ENCODE peak calls at places on chromosomes 5 and 9, in five cellular contexts. O is adrenal gland, C is K562, U is endothelial cell of umbilical vein, P is uterus. H is an unnamed sample.
A peak's percentile ranks its signal among the peaks of the same experiment; 100 is the strongest.

GRCh38 chr9:16664211-16664610 is 206.3 kb downstream of the BNC2 start:
- DNase-seq in O (no peak), C (no peak), U (no peak), P (no peak), H (no peak)

GRCh38 chr5:175444060-175444904 is at the start of gene DRD1:
- DNase-seq in O (peak; percentile 35), C (peak; percentile 61), U (peak; percentile 20), P (no peak), H (peak; percentile 55)

GRCh38 chr9:27154923-27155322 is 45.9 kb downstream of the TEK start:
- DNase-seq in O (no peak), C (no peak), U (peak; percentile 96), P (no peak), H (peak; percentile 49)

GRCh38 chr5:110366716-110367115 is 359.8 kb downstream of the TMEM232 start:
- DNase-seq in O (no peak), C (no peak), U (no peak), P (no peak), H (no peak)

GRCh38 chr5:75340714-75341478 is 3.9 kb downstream of the HMGCR start:
- DNase-seq in O (no peak), C (no peak), U (no peak), P (no peak), H (no peak)

GRCh38 chr9:93180938-93181337 is 3.0 kb upstream of the WNK2 start:
- DNase-seq in O (no peak), C (no peak), U (no peak), P (no peak), H (no peak)

GRCh38 chr9:98547606-98548005 is 161.1 kb downstream of the GABBR2 start:
- DNase-seq in O (no peak), C (no peak), U (no peak), P (no peak), H (no peak)

GRCh38 chr5:127029513-127030258 is 672 bp downstream of the MARCHF3 start:
- DNase-seq in O (peak; percentile 81), C (peak; percentile 49), U (peak; percentile 85), P (peak; percentile 49), H (no peak)

GRCh38 chr9:114385412-114386181 is 2.2 kb downstream of the AKNA start:
- DNase-seq in O (peak; percentile 78), C (no peak), U (peak; percentile 66), P (peak; percentile 83), H (peak; percentile 82)
- TF ChIP-seq POLR2A in O (peak; percentile 36), C (no peak), U (no peak), P (peak; percentile 56), H (no peak)

DNA sequence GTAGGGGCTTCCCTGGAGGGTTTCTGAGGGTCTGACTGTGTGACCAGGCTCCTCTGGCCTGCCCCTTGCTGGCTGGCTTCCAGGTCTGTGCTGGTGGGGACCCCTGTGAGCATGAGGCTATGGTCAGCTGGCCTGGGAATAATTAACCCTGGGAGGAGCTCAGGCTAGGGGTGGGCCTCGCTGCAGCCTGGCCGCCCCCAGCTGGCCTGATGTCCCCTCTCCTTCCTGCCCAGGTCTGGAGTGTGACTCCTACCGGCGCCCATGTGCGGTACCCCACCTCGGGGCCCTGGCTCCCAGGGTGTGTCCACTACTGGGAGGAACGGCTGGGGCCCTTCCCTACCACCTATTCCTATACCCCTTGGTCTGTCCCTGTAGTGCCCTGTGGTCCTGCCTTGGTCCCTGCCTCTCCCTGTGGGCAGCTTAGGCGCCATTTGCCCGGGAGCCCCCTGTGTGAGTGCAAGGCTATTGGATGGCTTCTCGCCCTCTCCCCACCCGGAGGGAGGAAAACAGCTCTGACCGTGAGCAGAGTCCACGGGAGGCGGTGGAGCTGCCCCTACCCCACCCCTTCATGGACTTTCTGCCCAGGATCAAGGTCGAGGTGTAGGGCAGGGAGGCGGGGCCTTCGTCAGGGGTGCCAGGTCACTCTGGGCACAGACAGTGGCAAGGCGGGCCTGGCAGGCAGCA is 9.4 kb downstream of the RXRA start:
- DNase-seq in O (peak; percentile 59), C (no peak), U (no peak), P (no peak), H (no peak)
- TF ChIP-seq POLR2A in O (no peak), C (no peak), U (no peak), P (no peak), H (no peak)

DNA sequence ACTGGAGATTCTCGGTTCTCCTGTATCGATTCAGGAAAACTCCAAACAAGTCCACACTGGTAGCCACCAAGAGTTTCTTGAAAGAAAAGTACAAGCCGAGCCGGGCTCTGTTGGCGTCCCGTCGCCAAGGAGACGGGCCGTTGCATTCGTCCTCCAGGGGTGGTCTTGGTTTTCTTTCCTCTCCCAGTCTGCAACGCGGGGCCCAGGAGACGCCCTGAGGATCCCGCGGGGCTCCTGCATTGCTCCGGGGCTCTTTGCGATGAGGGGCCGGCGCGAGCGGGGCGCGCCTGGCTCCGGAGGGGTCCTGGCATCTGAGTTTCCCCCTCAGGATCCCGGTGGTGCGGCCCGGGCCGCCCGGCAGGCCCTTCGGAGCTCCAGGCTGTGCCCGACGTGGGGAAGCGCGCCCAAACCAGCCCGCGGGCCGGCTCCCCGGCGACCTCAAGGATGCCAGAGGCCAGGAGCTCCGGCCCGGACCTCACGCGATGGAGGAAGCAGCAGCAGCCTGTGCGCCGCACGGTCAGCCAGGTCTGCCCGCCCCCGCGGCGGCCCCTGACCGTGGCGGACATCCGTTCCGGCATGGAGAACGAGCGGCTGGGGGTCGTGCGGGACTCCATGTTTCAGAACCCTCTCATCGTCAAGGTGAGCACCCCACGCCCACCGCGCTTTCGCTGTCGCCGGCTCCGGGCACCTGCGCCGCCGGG is at the start of gene CFAP77:
- DNase-seq in O (peak; percentile 28), C (peak; percentile 44), U (peak; percentile 52), P (no peak), H (peak; percentile 88)
- TF ChIP-seq POLR2A in O (no peak), C (no peak), U (no peak), P (no peak), H (no peak)

DNA sequence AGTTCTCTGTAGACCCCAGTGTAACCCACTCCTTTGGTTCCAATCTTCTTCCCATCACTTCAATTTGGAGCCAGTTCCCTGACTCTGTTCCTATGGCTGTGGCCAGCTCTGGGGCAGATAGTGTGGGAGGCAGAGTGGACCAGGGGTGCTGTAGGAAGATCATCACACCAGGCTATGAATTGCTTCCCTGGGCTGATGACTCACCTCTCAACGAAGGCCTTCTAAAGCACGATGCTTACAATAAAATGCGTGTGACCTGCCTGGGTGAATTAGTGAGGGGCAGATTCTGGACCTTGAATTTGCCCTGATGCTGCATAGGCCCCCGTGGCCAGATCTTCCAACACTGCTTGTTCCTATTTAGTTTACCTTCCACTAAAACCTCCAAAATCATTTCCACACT is 289.7 kb downstream of the FBXL7 start:
- DNase-seq in O (peak; percentile 24), C (no peak), U (no peak), P (peak; percentile 22), H (peak; percentile 27)
- TF ChIP-seq POLR2A in O (no peak), C (no peak), U (no peak), P (no peak), H (no peak)

DNA sequence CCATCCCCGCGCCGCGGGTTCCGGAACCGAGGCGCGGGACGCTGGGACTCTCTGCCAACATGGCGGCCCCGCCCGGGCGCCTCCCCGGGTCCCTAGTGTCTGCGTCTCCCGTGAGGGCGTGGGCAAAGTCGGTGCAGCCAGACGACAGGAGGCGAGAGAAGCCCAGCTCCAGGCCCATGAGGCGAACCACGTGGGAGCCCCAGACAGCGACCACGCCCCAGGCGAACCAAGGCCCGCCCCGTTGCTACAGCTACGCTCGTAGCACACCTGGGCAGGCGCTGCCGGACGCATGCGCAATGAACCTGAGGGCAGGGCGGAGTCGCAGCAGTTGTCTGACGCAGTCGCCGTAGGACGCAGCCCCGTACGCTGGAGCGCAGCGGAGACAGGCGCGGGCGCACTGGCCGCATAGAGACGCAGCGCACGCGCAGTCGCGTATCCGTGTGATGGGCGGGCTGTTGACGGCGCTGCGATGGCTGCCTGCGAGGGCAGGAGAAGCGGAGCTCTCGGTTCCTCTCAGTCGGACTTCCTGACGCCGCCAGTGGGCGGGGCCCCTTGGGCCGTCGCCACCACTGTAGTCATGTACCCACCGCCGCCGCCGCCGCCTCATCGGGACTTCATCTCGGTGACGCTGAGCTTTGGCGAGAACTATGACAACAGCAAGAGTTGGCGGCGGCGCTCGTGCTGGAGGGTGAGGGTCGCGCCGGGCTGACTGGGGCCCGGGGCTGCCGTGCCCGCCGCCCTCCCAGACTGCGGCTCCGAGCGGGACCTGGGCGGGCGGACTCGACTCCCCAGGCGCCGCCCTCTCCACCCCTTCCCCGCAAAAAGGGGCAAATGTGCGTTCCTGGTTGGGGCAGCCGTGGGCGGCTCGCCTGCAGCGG is at the start of gene MAN1B1:
- DNase-seq in O (peak; percentile 99), C (peak; percentile 95), U (peak; percentile 100), P (peak; percentile 98), H (peak; percentile 100)
- TF ChIP-seq POLR2A in O (peak; percentile 84), C (peak; percentile 82), U (peak; percentile 89), P (peak; percentile 79), H (peak; percentile 86)

GRCh38 chr9:135504262-135505229 is 4.1 kb downstream of the MRPS2 start:
- DNase-seq in O (peak; percentile 83), C (peak; percentile 40), U (peak; percentile 39), P (peak; percentile 40), H (peak; percentile 87)
- TF ChIP-seq POLR2A in O (no peak), C (peak; percentile 69), U (no peak), P (no peak), H (no peak)

DNA sequence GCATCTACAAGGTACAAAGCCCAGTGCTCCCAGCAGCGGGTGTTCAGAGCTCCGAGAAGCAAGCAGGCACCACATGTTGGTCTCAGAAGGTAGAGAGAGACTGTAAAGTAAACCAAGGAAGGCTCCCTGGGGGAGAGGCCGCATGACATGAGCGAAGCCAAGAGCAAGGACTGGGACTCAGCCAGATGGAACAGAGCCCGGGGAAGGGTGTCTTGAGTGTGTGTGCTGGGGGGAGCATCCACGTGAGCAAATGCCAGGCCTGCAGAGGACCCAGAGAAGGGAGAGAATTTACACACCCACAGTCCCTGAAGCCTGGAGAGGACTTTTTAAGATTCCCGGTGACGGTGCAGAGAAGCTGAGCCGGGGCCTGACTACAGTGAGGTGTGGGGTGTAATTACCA is 15.2 kb upstream of the KCNIP1 start:
- DNase-seq in O (no peak), C (no peak), U (no peak), P (no peak), H (no peak)
- TF ChIP-seq POLR2A in O (no peak), C (no peak), U (no peak), P (no peak), H (no peak)